ENCODE peak calls at places on chromosomes 7 and 10, in six cellular contexts. O is ovary, I is AG04450, H is HFF-Myc, E is GM23338, Y is hepatocyte. M is an unnamed sample.

GRCh38 chr10:69124558-69125121 is 662 bp downstream of the VPS26A start:
- DNase-seq in O (peak), I (peak), H (peak), E (peak), Y (peak), M (no peak)

GRCh38 chr7:95213809-95214492 is 110.4 kb downstream of the PON1 start:
- DNase-seq in O (peak), I (no peak), H (no peak), E (no peak), Y (no peak), M (no peak)

GRCh38 chr7:158723266-158723665 is 18.7 kb upstream of the NCAPG2 start:
- DNase-seq in O (no peak), I (no peak), H (no peak), E (no peak), Y (no peak), M (no peak)

GRCh38 chr7:2321020-2321419 is 6.8 kb upstream of the SNX8 start:
- DNase-seq in O (no peak), I (no peak), H (no peak), E (peak), Y (peak), M (no peak)

GRCh38 chr7:19202599-19202998 is 57.4 kb upstream of the FERD3L start:
- DNase-seq in O (no peak), I (no peak), H (no peak), E (no peak), Y (no peak), M (no peak)

GRCh38 chr10:125521721-125522680 is 161.0 kb downstream of the TEX36 start:
- DNase-seq in O (no peak), I (no peak), H (no peak), E (peak), Y (no peak), M (no peak)

GRCh38 chr7:13036256-13036765 is 348.9 kb downstream of the ARL4A start:
- DNase-seq in O (no peak), I (no peak), H (no peak), E (no peak), Y (no peak), M (no peak)

GRCh38 chr7:44693641-44694313 is 54.9 kb upstream of the ZMIZ2 start:
- DNase-seq in O (no peak), I (peak), H (no peak), E (no peak), Y (no peak), M (peak)

GRCh38 chr7:27110977-27111752 is 8.7 kb upstream of the HOXA2 start:
- DNase-seq in O (peak), I (no peak), H (no peak), E (peak), Y (no peak), M (no peak)

GRCh38 chr10:79250259-79250658 is 97.0 kb upstream of the PPIF start:
- DNase-seq in O (no peak), I (no peak), H (no peak), E (no peak), Y (no peak), M (no peak)

GRCh38 chr7:47610506-47611044 is 28.7 kb upstream of the TNS3 start:
- DNase-seq in O (no peak), I (peak), H (no peak), E (no peak), Y (peak), M (peak)

GRCh38 chr7:29511851-29512250 is 51.8 kb upstream of the PRR15 start:
- DNase-seq in O (no peak), I (no peak), H (no peak), E (no peak), Y (no peak), M (no peak)

GRCh38 chr7:136687693-136688322 is 180.6 kb upstream of the CHRM2 start:
- DNase-seq in O (no peak), I (peak), H (peak), E (peak), Y (peak), M (no peak)

GRCh38 chr7:114051871-114052324 is 133.1 kb upstream of the PPP1R3A start:
- DNase-seq in O (no peak), I (no peak), H (no peak), E (no peak), Y (no peak), M (no peak)

GRCh38 chr10:100516847-100517246 is 2.8 kb downstream of the SEC31B start:
- DNase-seq in O (no peak), I (no peak), H (no peak), E (peak), Y (no peak), M (no peak)

GRCh38 chr7:76310102-76310957 is 7.9 kb downstream of the HSPB1 start:
- DNase-seq in O (no peak), I (no peak), H (no peak), E (no peak), Y (no peak), M (no peak)

GRCh38 chr10:116113721-116114501 is 159.1 kb downstream of the GFRA1 start:
- DNase-seq in O (no peak), I (no peak), H (no peak), E (no peak), Y (no peak), M (peak)

GRCh38 chr10:6174201-6174874 is 28.4 kb upstream of the PFKFB3 start:
- DNase-seq in O (no peak), I (no peak), H (no peak), E (no peak), Y (no peak), M (no peak)

GRCh38 chr7:87797798-87798403 is 78.3 kb downstream of the SLC25A40 start:
- DNase-seq in O (no peak), I (peak), H (peak), E (peak), Y (peak), M (peak)

GRCh38 chr7:139034336-139034735 is 1.5 kb downstream of the ZC3HAV1L start:
- DNase-seq in O (no peak), I (no peak), H (no peak), E (no peak), Y (no peak), M (no peak)

GRCh38 chr10:11875183-11875498 is 52.0 kb downstream of the PROSER2 start:
- DNase-seq in O (no peak), I (no peak), H (no peak), E (peak), Y (peak), M (no peak)

GRCh38 chr7:87480386-87480785 is 4.9 kb upstream of the ABCB4 start:
- DNase-seq in O (no peak), I (no peak), H (no peak), E (no peak), Y (no peak), M (no peak)

GRCh38 chr7:106313456-106313891 is 28.7 kb upstream of the NAMPT start:
- DNase-seq in O (no peak), I (peak), H (peak), E (no peak), Y (no peak), M (peak)

GRCh38 chr7:124032369-124033092 is at the start of gene TMEM229A:
- DNase-seq in O (peak), I (no peak), H (no peak), E (peak), Y (peak), M (no peak)

GRCh38 chr10:76033457-76034196 is 602.2 kb downstream of the LRMDA start:
- DNase-seq in O (no peak), I (no peak), H (no peak), E (peak), Y (peak), M (peak)
- TF ChIP-seq CTCF in O (peak), I (no peak), H (no peak), E (peak), Y (peak), M (no peak)

GRCh38 chr7:80362677-80363076 is 149.2 kb downstream of the GNAT3 start:
- DNase-seq in O (no peak), I (no peak), H (no peak), E (no peak), Y (no peak), M (no peak)
- H3K4me3 ChIP-seq in O (no peak), I (no peak), H (no peak), E (no peak), Y (no peak), M (no peak)

GRCh38 chr10:118545381-118545780 is 50.1 kb downstream of the PRLHR start:
- DNase-seq in O (no peak), I (no peak), H (no peak), E (no peak), Y (no peak), M (no peak)

GRCh38 chr10:118546479-118546878 is 49.0 kb downstream of the PRLHR start:
- DNase-seq in O (no peak), I (no peak), H (no peak), E (no peak), Y (no peak), M (no peak)

GRCh38 chr10:118543714-118544400 is 51.6 kb downstream of the PRLHR start:
- DNase-seq in O (no peak), I (no peak), H (no peak), E (peak), Y (peak), M (no peak)

GRCh38 chr10:118542789-118543188 is 52.7 kb downstream of the PRLHR start:
- DNase-seq in O (no peak), I (no peak), H (no peak), E (no peak), Y (no peak), M (no peak)

GRCh38 chr10:118544401-118544948 is 51.0 kb downstream of the PRLHR start:
- DNase-seq in O (no peak), I (no peak), H (no peak), E (no peak), Y (no peak), M (no peak)
- TF ChIP-seq CTCF in O (no peak), I (no peak), H (no peak), E (no peak), Y (no peak), M (no peak)

GRCh38 chr7:25954395-25954794 is 197.6 kb upstream of the NFE2L3 start:
- DNase-seq in O (no peak), I (no peak), H (no peak), E (peak), Y (no peak), M (no peak)

GRCh38 chr7:25950488-25951413 is 201.2 kb upstream of the NFE2L3 start:
- DNase-seq in O (peak), I (no peak), H (no peak), E (peak), Y (peak), M (no peak)

GRCh38 chr7:25953859-25954258 is 198.1 kb upstream of the NFE2L3 start:
- DNase-seq in O (no peak), I (no peak), H (no peak), E (no peak), Y (no peak), M (no peak)

GRCh38 chr7:25951414-25952276 is 200.4 kb upstream of the NFE2L3 start:
- DNase-seq in O (peak), I (no peak), H (no peak), E (peak), Y (peak), M (no peak)

GRCh38 chr7:25952277-25953057 is 199.5 kb upstream of the NFE2L3 start:
- DNase-seq in O (no peak), I (no peak), H (no peak), E (peak), Y (peak), M (no peak)
- H3K4me3 ChIP-seq in O (no peak), I (no peak), H (no peak), E (peak), Y (no peak), M (no peak)

DNA sequence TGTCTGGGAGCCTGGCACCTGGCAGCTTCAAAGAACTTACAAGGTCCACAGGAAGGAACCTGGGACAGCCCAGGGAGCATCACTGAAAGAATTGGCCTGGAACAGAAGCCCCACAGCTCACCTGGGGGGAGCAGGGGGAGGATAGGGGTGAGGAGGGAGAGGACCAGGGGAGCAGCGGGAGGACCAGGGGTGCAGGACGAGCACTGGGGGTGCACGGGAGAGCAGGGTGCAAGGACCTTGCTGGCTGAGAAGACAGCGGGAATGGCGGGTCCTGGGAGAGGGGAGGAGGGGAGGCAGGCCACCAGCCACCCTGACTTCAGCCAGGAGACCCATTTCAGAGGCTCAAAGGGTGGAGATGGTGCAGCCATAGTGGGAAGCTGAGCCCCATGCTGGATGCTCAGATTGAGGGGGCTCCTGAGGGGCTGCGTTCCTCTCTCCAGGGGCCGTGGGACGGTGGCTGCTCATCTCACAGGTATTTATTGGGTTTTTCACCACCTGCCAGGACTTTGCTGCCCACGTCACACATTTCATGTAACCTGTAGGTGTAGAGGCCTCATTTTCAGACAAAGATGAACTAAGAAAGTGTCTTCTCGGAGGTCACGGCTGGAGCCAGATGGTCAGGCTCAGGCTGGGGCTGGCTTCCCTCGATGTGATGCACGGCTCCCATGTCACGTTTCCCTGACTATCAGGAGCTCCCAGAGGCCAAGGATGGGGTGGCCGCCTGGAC is 110.1 kb downstream of the WDR37 start:
- DNase-seq in O (no peak), I (no peak), H (no peak), E (no peak), Y (no peak), M (no peak)
- TF ChIP-seq CTCF in O (no peak), I (no peak), H (no peak), E (no peak), Y (no peak), M (no peak)

GRCh38 chr7:28409716-28410627 is 2.3 kb upstream of the CREB5 start:
- DNase-seq in O (peak), I (no peak), H (no peak), E (peak), Y (peak), M (no peak)

GRCh38 chr7:28407643-28408042 is 4.7 kb upstream of the CREB5 start:
- DNase-seq in O (no peak), I (no peak), H (no peak), E (no peak), Y (peak), M (peak)

GRCh38 chr7:28408974-28409715 is 3.2 kb upstream of the CREB5 start:
- DNase-seq in O (peak), I (peak), H (peak), E (peak), Y (peak), M (peak)

GRCh38 chr7:28406192-28406591 is 6.1 kb upstream of the CREB5 start:
- DNase-seq in O (no peak), I (no peak), H (no peak), E (peak), Y (no peak), M (no peak)

DNA sequence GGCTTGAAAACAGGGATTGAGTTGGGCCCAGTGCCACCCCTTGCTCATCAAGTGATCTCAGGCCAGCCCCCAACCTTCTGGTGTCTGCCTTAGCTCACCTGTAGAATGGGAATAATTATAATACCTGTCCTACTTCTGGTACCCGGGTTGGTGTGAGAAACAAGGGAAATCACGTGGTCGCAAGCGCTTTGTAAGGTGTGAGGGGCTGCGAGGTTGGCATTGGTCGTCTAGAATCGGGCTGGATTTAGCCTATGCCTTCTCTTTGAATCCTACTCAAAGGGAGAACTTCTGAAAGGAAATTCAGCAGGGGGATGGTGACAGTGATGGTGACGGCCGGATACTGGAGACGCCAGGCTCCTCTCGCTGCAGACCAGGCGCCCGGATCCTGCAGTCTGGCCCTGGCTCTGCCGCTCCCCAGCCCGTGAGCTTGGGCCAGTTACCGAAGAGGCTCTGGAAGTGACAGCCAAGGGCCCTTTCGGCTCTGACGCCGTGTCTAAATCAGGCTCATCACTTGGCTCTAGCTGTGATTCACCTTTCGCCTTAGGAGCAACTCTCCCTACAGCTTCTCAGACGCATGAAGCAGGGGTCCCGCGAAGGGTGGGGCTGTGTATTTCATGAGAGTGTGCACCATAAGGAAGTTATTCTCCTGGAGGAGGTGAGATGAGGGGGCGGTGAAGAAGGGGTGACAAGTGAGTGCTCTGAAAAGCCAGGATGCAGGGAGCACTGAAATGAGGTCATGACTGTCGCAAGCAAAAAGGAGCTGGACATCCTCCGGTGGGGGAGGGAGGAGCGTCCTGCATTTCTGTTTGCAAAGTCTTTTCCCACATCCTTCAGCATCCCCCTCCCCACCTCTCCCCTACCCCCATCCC is 4.0 kb upstream of the CREB5 start:
- DNase-seq in O (peak), I (no peak), H (no peak), E (peak), Y (no peak), M (no peak)
- H3K4me3 ChIP-seq in O (peak), I (no peak), H (peak), E (peak), Y (no peak), M (no peak)